ENCODE peak calls at places on chromosomes 1 and 21, in six cellular contexts. One of them, this sample, is unnamed.

GRCh38 chr21:16473965-16474364 is 744.2 kb downstream of the USP25 start:
- DNase-seq in mesothelial cell of epicardium: no peak
- DNase-seq in body of pancreas: no peak
- DNase-seq in RWPE1: no peak
- DNase-seq in IMR-90: peak; percentile 12
- DNase-seq in prostate gland: no peak
- DNase-seq in this sample: no peak

GRCh38 chr1:63405021-63405420 is 37.6 kb downstream of the ALG6 start:
- DNase-seq in mesothelial cell of epicardium: no peak
- DNase-seq in IMR-90: no peak
- DNase-seq in prostate gland: no peak
- DNase-seq in RWPE1: peak; percentile 10
- DNase-seq in body of pancreas: no peak
- DNase-seq in this sample: no peak

GRCh38 chr1:6359568-6360496 is 33.7 kb downstream of the ACOT7 start:
- DNase-seq in body of pancreas: peak; percentile 79
- DNase-seq in RWPE1: peak; percentile 30
- DNase-seq in mesothelial cell of epicardium: peak; percentile 59
- DNase-seq in IMR-90: peak; percentile 88
- DNase-seq in prostate gland: peak; percentile 56
- DNase-seq in this sample: peak; percentile 23

GRCh38 chr1:113091988-113092602 is 19.1 kb downstream of the LRIG2 start:
- DNase-seq in mesothelial cell of epicardium: no peak
- DNase-seq in body of pancreas: no peak
- DNase-seq in IMR-90: peak; percentile 30
- DNase-seq in prostate gland: no peak
- DNase-seq in RWPE1: no peak
- DNase-seq in this sample: no peak

GRCh38 chr1:116277840-116278540 is 95.1 kb upstream of the ATP1A1 start:
- DNase-seq in RWPE1: no peak
- DNase-seq in prostate gland: no peak
- DNase-seq in body of pancreas: no peak
- DNase-seq in IMR-90: no peak
- DNase-seq in mesothelial cell of epicardium: no peak
- DNase-seq in this sample: no peak

GRCh38 chr1:232150770-232151548 is 479.0 kb downstream of the SIPA1L2 start:
- DNase-seq in body of pancreas: no peak
- DNase-seq in RWPE1: no peak
- DNase-seq in IMR-90: no peak
- DNase-seq in prostate gland: no peak
- DNase-seq in mesothelial cell of epicardium: no peak
- DNase-seq in this sample: no peak

GRCh38 chr21:26515257-26515656 is 57.8 kb downstream of the CYYR1 start:
- DNase-seq in body of pancreas: no peak
- DNase-seq in mesothelial cell of epicardium: no peak
- DNase-seq in RWPE1: no peak
- DNase-seq in IMR-90: no peak
- DNase-seq in prostate gland: no peak
- DNase-seq in this sample: no peak

GRCh38 chr1:187871177-187871576 is 1042.4 kb downstream of the PLA2G4A start:
- DNase-seq in mesothelial cell of epicardium: no peak
- DNase-seq in body of pancreas: no peak
- DNase-seq in IMR-90: no peak
- DNase-seq in RWPE1: no peak
- DNase-seq in prostate gland: no peak
- DNase-seq in this sample: no peak

GRCh38 chr1:3695326-3696217 is 43.3 kb downstream of the TP73 start:
- DNase-seq in prostate gland: no peak
- DNase-seq in IMR-90: peak; percentile 4
- DNase-seq in RWPE1: peak; percentile 65
- DNase-seq in body of pancreas: peak; percentile 63
- DNase-seq in mesothelial cell of epicardium: peak; percentile 77
- DNase-seq in this sample: no peak

GRCh38 chr21:18204931-18205330 is 39.7 kb upstream of the CHODL start:
- DNase-seq in IMR-90: no peak
- DNase-seq in prostate gland: no peak
- DNase-seq in RWPE1: no peak
- DNase-seq in body of pancreas: no peak
- DNase-seq in mesothelial cell of epicardium: no peak
- DNase-seq in this sample: no peak

GRCh38 chr1:56437959-56438358 is 141.4 kb downstream of the PLPP3 start:
- DNase-seq in prostate gland: no peak
- DNase-seq in mesothelial cell of epicardium: no peak
- DNase-seq in body of pancreas: no peak
- DNase-seq in RWPE1: peak; percentile 10
- DNase-seq in IMR-90: peak; percentile 38
- DNase-seq in this sample: no peak

GRCh38 chr1:94110946-94111740 is 9.8 kb downstream of the ABCA4 start:
- DNase-seq in mesothelial cell of epicardium: no peak
- DNase-seq in RWPE1: no peak
- DNase-seq in prostate gland: no peak
- DNase-seq in IMR-90: no peak
- DNase-seq in body of pancreas: no peak
- DNase-seq in this sample: no peak

GRCh38 chr1:227914801-227915563 is 32.8 kb downstream of the WNT9A start:
- DNase-seq in prostate gland: no peak
- DNase-seq in mesothelial cell of epicardium: no peak
- DNase-seq in IMR-90: no peak
- DNase-seq in RWPE1: no peak
- DNase-seq in body of pancreas: no peak
- DNase-seq in this sample: no peak

GRCh38 chr1:192539450-192540132 is 36.0 kb upstream of the RGS1 start:
- DNase-seq in prostate gland: no peak
- DNase-seq in RWPE1: peak; percentile 72
- DNase-seq in body of pancreas: no peak
- DNase-seq in IMR-90: peak; percentile 98
- DNase-seq in mesothelial cell of epicardium: no peak
- DNase-seq in this sample: no peak

GRCh38 chr1:52970149-52970548 is 43.1 kb downstream of the SCP2 start:
- DNase-seq in mesothelial cell of epicardium: no peak
- DNase-seq in prostate gland: no peak
- DNase-seq in IMR-90: peak; percentile 20
- DNase-seq in RWPE1: peak; percentile 11
- DNase-seq in body of pancreas: no peak
- DNase-seq in this sample: no peak

GRCh38 chr1:227062306-227062705 is 122.2 kb downstream of the COQ8A start:
- DNase-seq in prostate gland: no peak
- DNase-seq in body of pancreas: no peak
- DNase-seq in RWPE1: no peak
- DNase-seq in IMR-90: no peak
- DNase-seq in mesothelial cell of epicardium: no peak
- DNase-seq in this sample: no peak

GRCh38 chr1:224333939-224334701 is 4.1 kb upstream of the NVL start:
- DNase-seq in body of pancreas: no peak
- DNase-seq in IMR-90: peak; percentile 47
- DNase-seq in prostate gland: no peak
- DNase-seq in mesothelial cell of epicardium: no peak
- DNase-seq in RWPE1: no peak
- DNase-seq in this sample: no peak

GRCh38 chr1:8408151-8408839 is 90.4 kb downstream of the SLC45A1 start:
- DNase-seq in body of pancreas: peak; percentile 80
- DNase-seq in prostate gland: peak; percentile 86
- DNase-seq in mesothelial cell of epicardium: no peak
- DNase-seq in RWPE1: no peak
- DNase-seq in IMR-90: peak; percentile 84
- DNase-seq in this sample: no peak

GRCh38 chr1:158679289-158679688 is 7.2 kb downstream of the SPTA1 start:
- DNase-seq in prostate gland: no peak
- DNase-seq in body of pancreas: no peak
- DNase-seq in mesothelial cell of epicardium: no peak
- DNase-seq in RWPE1: no peak
- DNase-seq in IMR-90: no peak
- DNase-seq in this sample: no peak

GRCh38 chr1:77489910-77490309 is 192.5 kb downstream of the ZZZ3 start:
- DNase-seq in IMR-90: peak; percentile 24
- DNase-seq in RWPE1: no peak
- DNase-seq in mesothelial cell of epicardium: no peak
- DNase-seq in prostate gland: no peak
- DNase-seq in body of pancreas: no peak
- DNase-seq in this sample: no peak

GRCh38 chr1:119310301-119310700 is 58.3 kb upstream of the HAO2 start:
- DNase-seq in body of pancreas: no peak
- DNase-seq in IMR-90: no peak
- DNase-seq in RWPE1: no peak
- DNase-seq in mesothelial cell of epicardium: no peak
- DNase-seq in prostate gland: no peak
- DNase-seq in this sample: no peak

GRCh38 chr1:155526356-155526755 is 36.2 kb downstream of the ASH1L start:
- DNase-seq in body of pancreas: no peak
- DNase-seq in prostate gland: no peak
- DNase-seq in IMR-90: no peak
- DNase-seq in RWPE1: no peak
- DNase-seq in mesothelial cell of epicardium: no peak
- DNase-seq in this sample: no peak

GRCh38 chr1:200880212-200880611 is 7.4 kb downstream of the GPR25 start:
- DNase-seq in IMR-90: no peak
- DNase-seq in body of pancreas: no peak
- DNase-seq in prostate gland: no peak
- DNase-seq in mesothelial cell of epicardium: no peak
- DNase-seq in RWPE1: no peak
- DNase-seq in this sample: no peak

GRCh38 chr1:179926494-179927205 is 28.0 kb upstream of the CEP350 start:
- DNase-seq in RWPE1: peak; percentile 62
- DNase-seq in prostate gland: no peak
- DNase-seq in IMR-90: peak; percentile 81
- DNase-seq in body of pancreas: no peak
- DNase-seq in mesothelial cell of epicardium: no peak
- DNase-seq in this sample: no peak

GRCh38 chr1:21027805-21028204 is 148.9 kb downstream of the EIF4G3 start:
- DNase-seq in prostate gland: no peak
- DNase-seq in IMR-90: peak; percentile 37
- DNase-seq in mesothelial cell of epicardium: no peak
- DNase-seq in RWPE1: no peak
- DNase-seq in body of pancreas: no peak
- DNase-seq in this sample: no peak

GRCh38 chr1:8816306-8816705 is 1.1 kb downstream of the RERE start:
- DNase-seq in IMR-90: peak; percentile 53
- DNase-seq in mesothelial cell of epicardium: no peak
- DNase-seq in body of pancreas: no peak
- DNase-seq in RWPE1: no peak
- DNase-seq in prostate gland: no peak
- DNase-seq in this sample: no peak

GRCh38 chr1:5707566-5708178 is 284.6 kb downstream of the NPHP4 start:
- DNase-seq in mesothelial cell of epicardium: no peak
- DNase-seq in body of pancreas: no peak
- DNase-seq in prostate gland: no peak
- DNase-seq in IMR-90: no peak
- DNase-seq in RWPE1: peak; percentile 40
- DNase-seq in this sample: no peak

GRCh38 chr21:25107708-25108107 is 499.6 kb downstream of the MRPL39 start:
- DNase-seq in body of pancreas: no peak
- DNase-seq in mesothelial cell of epicardium: no peak
- DNase-seq in prostate gland: no peak
- DNase-seq in IMR-90: peak; percentile 94
- DNase-seq in RWPE1: peak; percentile 30
- DNase-seq in this sample: no peak

GRCh38 chr1:109272831-109273547 is 10.0 kb downstream of the PSRC1 start:
- DNase-seq in mesothelial cell of epicardium: no peak
- DNase-seq in IMR-90: no peak
- DNase-seq in prostate gland: no peak
- DNase-seq in RWPE1: peak; percentile 68
- DNase-seq in body of pancreas: peak; percentile 13
- DNase-seq in this sample: no peak
- TF ChIP-seq CTCF in mesothelial cell of epicardium: no peak
- TF ChIP-seq CTCF in IMR-90: no peak
- TF ChIP-seq CTCF in prostate gland: no peak
- TF ChIP-seq CTCF in RWPE1: no peak
- TF ChIP-seq CTCF in body of pancreas: no peak
- TF ChIP-seq CTCF in this sample: no peak

GRCh38 chr1:34974626-34975025 is 10.5 kb downstream of the TMEM35B start:
- DNase-seq in RWPE1: no peak
- DNase-seq in mesothelial cell of epicardium: no peak
- DNase-seq in IMR-90: no peak
- DNase-seq in body of pancreas: no peak
- DNase-seq in prostate gland: no peak
- DNase-seq in this sample: no peak
- TF ChIP-seq CTCF in RWPE1: no peak
- TF ChIP-seq CTCF in mesothelial cell of epicardium: no peak
- TF ChIP-seq CTCF in IMR-90: no peak
- TF ChIP-seq CTCF in body of pancreas: no peak
- TF ChIP-seq CTCF in prostate gland: no peak
- TF ChIP-seq CTCF in this sample: no peak

DNA sequence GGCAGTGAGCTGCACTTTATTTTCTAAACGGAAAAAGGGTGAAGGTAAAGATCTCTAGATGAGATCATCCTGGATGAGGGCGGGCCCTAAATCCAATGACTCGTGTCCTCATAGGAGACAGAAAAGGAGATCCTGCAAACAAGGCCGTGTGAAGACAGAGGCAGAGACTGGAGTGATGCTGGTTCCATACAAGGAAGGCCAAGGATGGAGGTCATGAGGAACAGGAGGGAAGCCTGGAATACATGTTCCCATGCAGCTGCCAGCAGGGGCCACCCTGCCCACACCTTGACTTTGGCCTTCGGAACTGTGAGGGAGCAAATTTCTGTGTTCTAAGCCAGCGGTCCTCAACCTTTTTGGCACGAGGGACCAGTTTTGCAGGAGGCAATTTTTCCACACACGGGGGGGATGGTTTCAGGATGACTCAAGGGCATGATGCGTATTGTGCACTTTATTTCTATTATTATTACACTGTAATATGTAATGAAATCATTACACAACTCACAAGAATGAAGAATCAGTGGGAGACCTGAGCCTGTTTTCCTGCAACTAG is 94.3 kb downstream of the PSMG1 start:
- DNase-seq in IMR-90: peak; percentile 82
- DNase-seq in body of pancreas: no peak
- DNase-seq in prostate gland: no peak
- DNase-seq in RWPE1: peak; percentile 52
- DNase-seq in mesothelial cell of epicardium: no peak
- DNase-seq in this sample: no peak
- TF ChIP-seq CTCF in IMR-90: no peak
- TF ChIP-seq CTCF in body of pancreas: no peak
- TF ChIP-seq CTCF in prostate gland: no peak
- TF ChIP-seq CTCF in RWPE1: no peak
- TF ChIP-seq CTCF in mesothelial cell of epicardium: no peak
- TF ChIP-seq CTCF in this sample: no peak

GRCh38 chr1:115089443-115090340 is at the start of gene TSPAN2:
- DNase-seq in body of pancreas: peak; percentile 54
- DNase-seq in IMR-90: peak; percentile 59
- DNase-seq in mesothelial cell of epicardium: peak; percentile 66
- DNase-seq in RWPE1: peak; percentile 62
- DNase-seq in prostate gland: peak; percentile 73
- DNase-seq in this sample: peak; percentile 44
- TF ChIP-seq CTCF in body of pancreas: no peak
- TF ChIP-seq CTCF in IMR-90: peak; percentile 35
- TF ChIP-seq CTCF in mesothelial cell of epicardium: no peak
- TF ChIP-seq CTCF in RWPE1: no peak
- TF ChIP-seq CTCF in prostate gland: no peak
- TF ChIP-seq CTCF in this sample: no peak

This sample was measured in activated B cell treated with CpG ODN at 0.5 μM for 24 hours.